ENCODE peak calls at places on chromosomes 5 and 9, in seven cellular contexts. Y is tibial artery; V is psoas muscle; Q is effector memory CD4-positive, alpha-beta T cell; M is upper lobe of right lung; T is mesendoderm; P is ascending aorta. G is an unnamed sample.

GRCh38 chr9:92100237-92100911 is 14.8 kb downstream of the SPTLC1 start:
- DNase-seq in P (no peak), T (peak; percentile 88), Y (no peak), V (no peak), M (no peak), Q (no peak), G (no peak)

GRCh38 chr9:121325387-121325786 is 44.7 kb downstream of the STOM start:
- DNase-seq in M (no peak), Y (no peak), Q (no peak), P (no peak), T (no peak), V (no peak), G (no peak)

GRCh38 chr9:38211002-38211401 is 142.0 kb upstream of the SHB start:
- DNase-seq in M (no peak), Y (no peak), Q (no peak), T (peak; percentile 32), V (no peak), P (no peak), G (no peak)

GRCh38 chr9:6667633-6668280 is 22.2 kb upstream of the GLDC start:
- DNase-seq in P (no peak), Y (no peak), V (no peak), T (peak; percentile 46), Q (no peak), M (no peak), G (no peak)

GRCh38 chr9:113853333-113853732 is 22.8 kb upstream of the ZNF618 start:
- DNase-seq in Y (no peak), P (no peak), M (no peak), Q (no peak), V (no peak), T (peak; percentile 72), G (no peak)

GRCh38 chr5:149303210-149303609 is 31.6 kb downstream of the AFAP1L1 start:
- DNase-seq in Q (no peak), V (no peak), M (no peak), T (no peak), Y (no peak), P (no peak), G (no peak)

GRCh38 chr9:134551657-134552348 is 89.8 kb upstream of the COL5A1 start:
- DNase-seq in V (peak; percentile 60), Y (peak; percentile 59), P (peak; percentile 82), Q (no peak), M (no peak), T (no peak), G (no peak)

GRCh38 chr5:84688566-84688965 is 303.9 kb upstream of the EDIL3 start:
- DNase-seq in M (no peak), V (no peak), Q (no peak), Y (no peak), P (no peak), T (peak; percentile 8), G (no peak)

GRCh38 chr9:88775037-88775471 is 216.2 kb upstream of the S1PR3 start:
- DNase-seq in P (peak; percentile 75), T (no peak), Y (peak; percentile 70), Q (no peak), M (no peak), V (no peak), G (peak; percentile 85)

GRCh38 chr9:105932276-105932675 is 237.9 kb downstream of the TMEM38B start:
- DNase-seq in Q (no peak), T (no peak), V (no peak), P (no peak), Y (no peak), M (no peak), G (no peak)

GRCh38 chr5:108380531-108381021 is 1.3 kb downstream of the FBXL17 start:
- DNase-seq in V (peak; percentile 71), T (peak; percentile 67), Q (peak; percentile 43), M (peak; percentile 73), Y (peak; percentile 23), P (peak; percentile 73), G (peak; percentile 74)

GRCh38 chr5:36414869-36415282 is 113.2 kb upstream of the RANBP3L start:
- DNase-seq in M (no peak), P (no peak), V (no peak), T (peak; percentile 38), Y (no peak), Q (no peak), G (no peak)

GRCh38 chr9:100322954-100323536 is 29.7 kb downstream of the TEX10 start:
- DNase-seq in V (no peak), Y (no peak), P (no peak), T (peak; percentile 63), M (no peak), Q (no peak), G (no peak)

GRCh38 chr9:130332384-130332926 is 66.9 kb downstream of the HMCN2 start:
- DNase-seq in Q (no peak), Y (no peak), V (no peak), T (no peak), P (no peak), M (peak; percentile 62), G (peak; percentile 68)

GRCh38 chr9:111529787-111530186 is 4.8 kb downstream of the ZNF483 start:
- DNase-seq in T (no peak), Y (no peak), P (no peak), Q (no peak), M (no peak), V (no peak), G (no peak)

GRCh38 chr5:142315231-142315900 is 9.5 kb downstream of the SPRY4 start:
- DNase-seq in Y (no peak), T (no peak), M (no peak), Q (no peak), P (no peak), V (no peak), G (no peak)

GRCh38 chr9:109015026-109015280 is 1.7 kb upstream of the CTNNAL1 start:
- DNase-seq in T (no peak), P (no peak), Q (no peak), Y (no peak), M (no peak), V (no peak), G (no peak)

GRCh38 chr5:87411586-87412416 is 929 bp downstream of the CCNH start:
- DNase-seq in Q (no peak), Y (peak; percentile 45), M (no peak), P (peak; percentile 76), V (peak; percentile 39), T (peak; percentile 55), G (peak; percentile 72)

GRCh38 chr5:119411935-119412623 is 40.2 kb upstream of the HSD17B4 start:
- DNase-seq in V (peak; percentile 58), Q (peak; percentile 6), Y (peak; percentile 52), T (peak; percentile 84), M (peak; percentile 69), P (peak; percentile 76), G (peak; percentile 69)

GRCh38 chr5:39024884-39025283 is 49.3 kb downstream of the RICTOR start:
- DNase-seq in M (no peak), Q (no peak), Y (no peak), P (no peak), T (no peak), V (no peak), G (no peak)

DNA sequence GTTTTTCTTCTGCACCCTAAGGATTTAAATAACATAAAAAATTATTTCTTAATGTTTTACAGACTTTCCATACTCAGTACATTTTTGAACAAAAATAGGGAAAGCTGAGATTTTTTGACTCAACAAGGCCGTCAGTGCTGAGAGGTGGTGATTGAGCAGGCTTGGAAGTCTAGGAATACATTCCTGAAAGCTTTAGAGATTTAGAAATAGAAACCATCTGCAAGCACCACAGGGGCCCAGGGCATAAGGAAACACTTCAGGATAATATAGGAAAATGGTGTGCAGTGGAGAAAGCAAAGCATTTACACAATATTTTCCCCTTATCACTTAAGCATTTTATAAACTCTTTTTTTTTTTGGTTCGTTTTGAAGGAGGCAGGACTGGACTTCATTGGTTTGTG is 5.2 kb downstream of the BASP1 start:
- DNase-seq in M (no peak), Y (no peak), T (no peak), V (no peak), Q (no peak), P (no peak), G (no peak)
- H3K4me3 ChIP-seq in M (no peak overlapping the region), Y (no peak overlapping the region), T (no peak overlapping the region), V (no peak overlapping the region), Q (no peak overlapping the region), P (no peak overlapping the region), G (no peak overlapping the region)

DNA sequence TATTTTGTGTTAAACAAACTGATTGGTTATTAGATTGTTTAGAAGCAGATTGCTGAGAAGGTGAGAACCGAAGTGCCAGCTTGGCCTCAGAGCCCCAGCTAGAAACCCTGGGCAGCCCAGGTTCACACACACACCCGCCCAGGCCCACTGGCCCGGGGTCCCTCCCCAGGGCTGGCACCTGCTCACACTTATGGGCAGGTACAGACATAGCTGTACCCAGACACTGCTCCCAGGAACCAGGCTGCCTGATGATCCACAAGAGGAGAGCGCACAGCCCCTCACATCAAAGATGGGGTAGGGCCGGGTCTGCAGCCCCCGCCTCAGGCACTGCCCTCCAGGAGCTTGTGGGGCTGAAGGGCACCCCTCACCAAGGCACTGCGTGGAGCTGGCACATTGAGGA is 33.2 kb downstream of the HK3 start:
- DNase-seq in Q (no peak), Y (no peak), M (no peak), T (no peak), P (no peak), V (no peak), G (no peak)
- H3K4me1 ChIP-seq in Q (no peaks in the 10 kb centered on the region), Y (no peaks in the 10 kb centered on the region), M (no peaks in the 10 kb centered on the region), T (peaks cover 7% of the 10 kb centered on the region), P (no peaks in the 10 kb centered on the region), V (no peaks in the 10 kb centered on the region), G (no peaks in the 10 kb centered on the region)

GRCh38 chr5:42855811-42856210 is 44.1 kb upstream of the SELENOP start:
- DNase-seq in V (no peak), T (no peak), Y (no peak), M (no peak), P (no peak), Q (no peak), G (no peak)

GRCh38 chr5:42854795-42855194 is 43.1 kb upstream of the SELENOP start:
- DNase-seq in V (no peak), Y (no peak), Q (no peak), P (no peak), T (no peak), M (no peak), G (no peak)

GRCh38 chr5:42858709-42859108 is 47.0 kb upstream of the SELENOP start:
- DNase-seq in T (no peak), M (no peak), Q (no peak), Y (peak; percentile 32), P (no peak), V (no peak), G (no peak)

GRCh38 chr5:42855386-42855785 is 43.7 kb upstream of the SELENOP start:
- DNase-seq in T (no peak), Q (no peak), V (no peak), M (no peak), Y (no peak), P (no peak), G (no peak)

DNA sequence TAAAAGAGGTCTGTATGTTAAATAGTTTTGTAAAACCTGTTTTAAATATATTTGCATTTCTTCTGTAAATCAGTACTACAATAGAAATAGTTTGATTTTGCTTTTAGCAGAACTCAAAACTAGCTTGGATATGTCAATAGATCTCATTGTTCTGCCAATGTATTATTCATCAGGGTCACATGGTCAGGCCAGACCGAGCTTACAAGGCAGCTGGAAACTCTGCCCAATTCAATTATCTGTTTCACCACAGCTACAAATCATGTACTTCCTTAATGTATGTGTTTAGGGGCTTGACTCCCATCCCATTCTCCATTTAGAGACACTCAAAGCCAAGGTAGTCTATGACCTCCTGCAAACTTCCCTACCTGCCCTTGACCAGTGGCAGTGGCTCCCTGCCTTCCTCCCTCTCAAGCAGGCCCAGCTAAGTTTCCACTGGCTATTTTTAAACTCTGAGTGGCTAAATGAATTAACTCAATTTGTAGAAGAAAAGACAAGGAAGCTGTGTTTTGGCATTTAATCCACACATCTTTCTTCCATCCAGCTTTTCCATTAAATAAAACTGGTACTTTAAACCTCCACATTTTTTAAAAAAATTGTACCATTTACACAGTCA is 46.4 kb upstream of the SELENOP start:
- DNase-seq in M (no peak), V (no peak), Y (peak; percentile 45), Q (no peak), P (no peak), T (no peak), G (no peak)
- H3K4me3 ChIP-seq in M (no peak overlapping the region), V (no peak overlapping the region), Y (no peak overlapping the region), Q (no peak overlapping the region), P (no peak overlapping the region), T (no peak overlapping the region), G (no peak overlapping the region)

GRCh38 chr5:117813850-117814249 is 1174.5 kb downstream of the DTWD2 start:
- DNase-seq in V (no peak), Q (no peak), Y (no peak), P (no peak), T (no peak), M (no peak), G (no peak)
- H3K4me1 ChIP-seq in V (no peaks in the 10 kb centered on the region), Q (no peaks in the 10 kb centered on the region), Y (no peaks in the 10 kb centered on the region), P (no peaks in the 10 kb centered on the region), T (no peaks in the 10 kb centered on the region), M (no peaks in the 10 kb centered on the region), G (no peaks in the 10 kb centered on the region)